ENCODE peak calls at places on chromosomes 12 and 14, in five cellular contexts. R is psoas muscle, S is endothelial cell of umbilical vein, V is heart left ventricle, J is K562. K is an unnamed sample. For H3K4me1, the result is how much of the 10 kb centered on the place peaks cover.

GRCh38 chr12:109765493-109765810 is 51.8 kb downstream of the FAM222A start:
- DNase-seq in V (no peak), R (peak), J (no peak), S (no peak), K (no peak)

GRCh38 chr14:83799230-83799629 is 1730.7 kb upstream of the FLRT2 start:
- DNase-seq in S (no peak), J (no peak), R (no peak), V (no peak), K (no peak)

GRCh38 chr12:52884526-52885293 is 20.2 kb downstream of the KRT8 start:
- DNase-seq in V (peak), J (peak), S (peak), R (peak), K (peak)

GRCh38 chr14:23300687-23301223 is 1.9 kb downstream of the PPP1R3E start:
- DNase-seq in J (no peak), R (peak), S (peak), V (peak), K (peak)

GRCh38 chr12:55972906-55973597 is 826 bp upstream of the RAB5B start:
- DNase-seq in S (no peak), R (no peak), J (no peak), V (no peak), K (no peak)

GRCh38 chr14:50775357-50775756 is 55.6 kb downstream of the NIN start:
- DNase-seq in J (no peak), V (no peak), S (peak), R (no peak), K (no peak)

GRCh38 chr14:52950898-52951729 is at the start of gene FERMT2:
- DNase-seq in S (peak), R (peak), V (peak), J (peak), K (peak)

GRCh38 chr12:127416796-127417195 is 850.2 kb upstream of the TMEM132C start:
- DNase-seq in S (no peak), J (no peak), V (no peak), R (no peak), K (no peak)

GRCh38 chr14:34931206-34931605 is 51.6 kb upstream of the SRP54 start:
- DNase-seq in J (no peak), R (no peak), S (peak), V (no peak), K (peak)

GRCh38 chr12:94426049-94426448 is 33.6 kb downstream of the CEP83 start:
- DNase-seq in S (no peak), V (no peak), R (no peak), J (no peak), K (no peak)

GRCh38 chr14:58637040-58637390 is 747 bp upstream of the DACT1 start:
- DNase-seq in R (no peak), J (no peak), V (peak), S (no peak), K (peak)

GRCh38 chr12:3741882-3742672 is 10.8 kb downstream of the CRACR2A start:
- DNase-seq in J (no peak), R (no peak), S (no peak), V (no peak), K (no peak)

GRCh38 chr12:108312885-108313203 is 26.3 kb downstream of the CMKLR1 start:
- DNase-seq in J (no peak), S (peak), R (peak), V (peak), K (no peak)

DNA sequence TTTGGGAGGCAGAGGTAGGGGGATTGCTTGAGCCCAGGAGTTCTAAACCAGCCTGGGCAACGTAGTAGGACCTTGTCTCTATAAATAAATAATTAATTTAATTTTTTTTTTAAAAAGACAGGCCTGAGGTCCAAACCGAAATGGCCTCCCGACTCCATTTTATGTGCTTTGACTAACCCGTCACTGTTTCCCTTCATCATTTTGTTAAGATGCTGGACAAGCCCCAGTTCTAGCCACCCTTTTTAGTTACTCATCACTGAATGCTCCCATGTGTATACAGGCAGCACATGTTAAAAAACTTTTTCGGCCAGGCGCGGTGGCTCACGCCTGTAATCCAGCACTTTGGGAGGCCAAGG is 83.6 kb upstream of the RESF1 start:
- DNase-seq in J (no peak), S (no peak), R (no peak), V (no peak), K (no peak)
- H3K4me1 ChIP-seq in J (under half), S (under half), R (under half), V (under half), K (under half)

GRCh38 chr12:103547929-103548328 is 39.1 kb upstream of the STAB2 start:
- DNase-seq in V (no peak), R (no peak), S (no peak), J (no peak), K (no peak)
- TF ChIP-seq CTCF in V (no peak), R (no peak), S (no peak), J (no peak), K (no peak)

GRCh38 chr14:74952697-74953484 is 2.5 kb downstream of the PGF start:
- DNase-seq in S (no peak), J (no peak), R (no peak), V (no peak), K (no peak)
- H3K4me3 ChIP-seq in S (no peak), J (no peak), R (peak), V (peak), K (no peak)

GRCh38 chr14:104799657-104800599 is 973 bp upstream of the ZBTB42 start:
- DNase-seq in V (peak), J (peak), R (peak), S (peak), K (peak)
- H3K4me1 ChIP-seq in V (half or more), J (half or more), R (under half), S (under half), K (under half)

DNA sequence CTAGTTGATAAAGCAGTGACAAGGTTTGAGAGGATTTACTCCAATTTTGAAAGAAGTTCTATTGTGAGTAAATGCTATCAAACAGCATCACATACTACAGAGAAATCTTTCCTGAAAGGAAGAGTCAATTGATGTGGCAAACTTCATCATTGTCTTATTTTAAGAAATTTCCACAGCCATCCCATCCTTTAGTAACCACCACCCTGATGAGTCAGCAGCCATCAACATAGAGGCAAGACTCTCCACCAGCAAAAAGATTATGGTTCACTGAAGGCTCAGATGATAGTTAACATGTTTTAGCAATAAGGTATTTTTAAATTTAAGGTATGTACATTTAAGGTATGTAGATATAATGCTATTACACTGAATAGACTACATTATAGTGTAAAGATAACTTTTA is 122.1 kb upstream of the ARHGAP5 start:
- DNase-seq in V (no peak), S (no peak), J (no peak), R (no peak), K (no peak)
- TF ChIP-seq CTCF in V (no peak), S (no peak), J (no peak), R (no peak), K (no peak)

GRCh38 chr14:99196310-99196650 is 75.7 kb downstream of the BCL11B start:
- DNase-seq in J (no peak), S (no peak), V (no peak), R (no peak), K (no peak)

GRCh38 chr14:99195602-99196309 is 76.2 kb downstream of the BCL11B start:
- DNase-seq in S (no peak), V (no peak), J (no peak), R (no peak), K (no peak)

GRCh38 chr14:99194736-99195135 is 77.3 kb downstream of the BCL11B start:
- DNase-seq in S (no peak), R (no peak), J (no peak), V (no peak), K (no peak)

GRCh38 chr14:99192823-99193222 is 79.2 kb downstream of the BCL11B start:
- DNase-seq in J (no peak), R (no peak), S (no peak), V (no peak), K (no peak)

DNA sequence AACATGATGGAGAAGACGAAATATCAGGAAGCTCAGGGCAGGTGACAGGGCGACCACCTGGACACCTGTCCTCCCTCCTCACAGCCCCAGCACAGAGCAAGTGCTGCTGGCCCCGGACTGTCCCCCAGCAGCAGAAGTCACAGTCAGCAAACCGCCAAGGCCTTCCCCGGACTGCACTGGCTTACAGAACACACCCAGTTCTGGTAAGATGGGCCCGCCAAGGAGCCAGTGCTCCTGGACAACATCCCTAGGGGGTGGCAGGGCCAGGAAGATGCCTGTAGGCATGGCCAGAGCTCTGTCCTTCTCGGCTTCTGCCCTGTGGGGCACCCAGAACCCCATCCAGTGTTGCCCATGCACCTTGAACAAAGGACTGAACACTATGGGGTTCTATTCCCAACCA is 77.9 kb downstream of the BCL11B start:
- DNase-seq in J (no peak), S (no peak), R (no peak), V (no peak), K (no peak)
- H3K4me3 ChIP-seq in J (no peak), S (no peak), R (no peak), V (no peak), K (no peak)

GRCh38 chr14:77043177-77043983 is 14.9 kb upstream of the IRF2BPL start:
- DNase-seq in V (peak), J (no peak), S (peak), R (peak), K (peak)
- H3K4me1 ChIP-seq in V (half or more), J (half or more), S (half or more), R (half or more), K (half or more)

DNA sequence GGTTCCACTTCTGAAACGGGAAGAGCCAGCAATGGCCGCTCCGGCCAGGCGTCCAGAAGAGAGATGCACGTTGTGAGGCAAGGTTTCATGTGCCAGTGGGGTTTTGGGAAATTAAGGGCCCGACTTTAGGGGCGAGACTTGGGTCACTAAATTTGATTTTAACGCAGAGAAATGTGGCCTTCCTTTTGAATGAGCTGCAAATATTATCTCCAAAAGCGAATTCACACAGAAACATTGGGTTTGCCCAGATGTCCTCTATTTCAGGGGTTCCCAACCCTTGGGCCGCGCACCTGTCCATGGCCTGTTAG is 2.3 kb upstream of the RNASE4 start:
- DNase-seq in V (no peak), S (no peak), R (no peak), J (no peak), K (no peak)
- TF ChIP-seq CTCF in V (no peak), S (peak), R (no peak), J (no peak), K (no peak)

GRCh38 chr12:85834378-85834777 is 1.8 kb downstream of the RASSF9 start:
- DNase-seq in S (peak), V (no peak), R (no peak), J (no peak), K (no peak)
- H3K4me3 ChIP-seq in S (no peak), V (peak), R (peak), J (no peak), K (no peak)

DNA sequence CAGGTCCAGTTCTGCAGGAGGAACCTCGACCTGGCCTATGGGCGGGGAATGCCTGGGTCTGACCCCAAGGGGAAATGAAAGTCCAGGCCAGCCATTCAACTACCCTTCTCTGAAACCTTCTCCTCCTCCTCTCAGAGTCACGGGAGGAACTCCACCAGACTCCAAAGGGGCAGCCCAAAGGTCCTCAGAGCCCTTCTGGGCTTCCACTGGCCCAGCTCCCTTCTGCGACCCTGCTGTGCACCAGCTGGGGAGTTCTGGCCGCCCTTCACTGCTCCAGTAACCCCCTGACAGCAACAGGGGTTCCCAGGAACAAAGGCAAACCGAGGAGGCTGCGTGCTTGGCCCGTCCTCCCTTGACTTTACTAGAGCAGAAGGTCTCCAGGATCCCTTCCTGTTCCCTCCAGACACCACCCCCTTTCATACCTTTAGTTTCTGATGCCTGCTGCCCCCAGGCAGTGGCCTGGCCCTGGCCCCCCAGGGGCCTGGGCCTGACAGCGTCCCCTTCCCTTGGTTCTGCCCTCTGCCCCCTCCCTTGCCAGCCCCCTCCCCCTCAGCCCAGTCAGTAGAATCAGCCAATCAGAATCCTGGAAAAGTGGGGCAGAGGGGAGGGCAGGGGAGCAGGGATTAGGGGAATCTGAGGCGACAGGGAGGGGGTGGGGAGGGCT is 850 bp upstream of the ZNF385A start:
- DNase-seq in R (peak), S (no peak), V (no peak), J (peak), K (no peak)
- H3K4me1 ChIP-seq in R (under half), S (under half), V (under half), J (half or more), K (under half)

K was measured in mucosa of descending colon.